ENCODE peak calls at places on chromosomes 4 and X, in six cellular contexts. One of them, this sample, is unnamed.

GRCh38 chr4:122412547-122412946 is 33.7 kb downstream of the ADAD1 start:
- DNase-seq in stomach: no peak
- DNase-seq in SK-N-SH: no peak
- DNase-seq in Panc1: no peak
- DNase-seq in transverse colon: no peak
- DNase-seq in spleen: no peak
- DNase-seq in this sample: no peak

GRCh38 chr4:13872145-13872544 is 244.6 kb upstream of the BOD1L1 start:
- DNase-seq in stomach: no peak
- DNase-seq in SK-N-SH: no peak
- DNase-seq in Panc1: no peak
- DNase-seq in transverse colon: no peak
- DNase-seq in spleen: no peak
- DNase-seq in this sample: no peak

GRCh38 chr4:77820836-77821561 is 1.8 kb upstream of the CNOT6L start:
- DNase-seq in stomach: no peak
- DNase-seq in SK-N-SH: peak
- DNase-seq in Panc1: no peak
- DNase-seq in transverse colon: no peak
- DNase-seq in spleen: no peak
- DNase-seq in this sample: no peak

GRCh38 chr4:48739560-48740019 is 40.5 kb downstream of the FRYL start:
- DNase-seq in stomach: no peak
- DNase-seq in SK-N-SH: no peak
- DNase-seq in Panc1: no peak
- DNase-seq in transverse colon: no peak
- DNase-seq in spleen: no peak
- DNase-seq in this sample: no peak

GRCh38 chr4:102546635-102547034 is 45.5 kb downstream of the NFKB1 start:
- DNase-seq in stomach: no peak
- DNase-seq in SK-N-SH: no peak
- DNase-seq in Panc1: no peak
- DNase-seq in transverse colon: no peak
- DNase-seq in spleen: no peak
- DNase-seq in this sample: no peak

GRCh38 chrX:151765026-151765425 is 30.5 kb downstream of the CNGA2 start:
- DNase-seq in stomach: no peak
- DNase-seq in SK-N-SH: no peak
- DNase-seq in Panc1: no peak
- DNase-seq in transverse colon: no peak
- DNase-seq in spleen: no peak
- DNase-seq in this sample: no peak

GRCh38 chrX:63656871-63657580 is 128.0 kb downstream of the ARHGEF9 start:
- DNase-seq in stomach: no peak
- DNase-seq in SK-N-SH: no peak
- DNase-seq in Panc1: no peak
- DNase-seq in transverse colon: no peak
- DNase-seq in spleen: no peak
- DNase-seq in this sample: no peak

GRCh38 chr4:1010522-1011021 is 854 bp upstream of the FGFRL1 start:
- DNase-seq in stomach: peak
- DNase-seq in SK-N-SH: no peak
- DNase-seq in Panc1: no peak
- DNase-seq in transverse colon: peak
- DNase-seq in spleen: peak
- DNase-seq in this sample: peak

GRCh38 chr4:100311181-100311580 is 120.9 kb upstream of the DDIT4L start:
- DNase-seq in stomach: no peak
- DNase-seq in SK-N-SH: no peak
- DNase-seq in Panc1: no peak
- DNase-seq in transverse colon: no peak
- DNase-seq in spleen: no peak
- DNase-seq in this sample: no peak

GRCh38 chr4:19455196-19455595 is 796.5 kb upstream of the SLIT2 start:
- DNase-seq in stomach: no peak
- DNase-seq in SK-N-SH: no peak
- DNase-seq in Panc1: no peak
- DNase-seq in transverse colon: no peak
- DNase-seq in spleen: no peak
- DNase-seq in this sample: no peak

GRCh38 chr4:44145868-44146267 is 302.7 kb downstream of the KCTD8 start:
- DNase-seq in stomach: no peak
- DNase-seq in SK-N-SH: no peak
- DNase-seq in Panc1: no peak
- DNase-seq in transverse colon: no peak
- DNase-seq in spleen: no peak
- DNase-seq in this sample: no peak

GRCh38 chr4:150739591-150739990 is 157.6 kb downstream of the MAB21L2 start:
- DNase-seq in stomach: no peak
- DNase-seq in SK-N-SH: no peak
- DNase-seq in Panc1: no peak
- DNase-seq in transverse colon: no peak
- DNase-seq in spleen: no peak
- DNase-seq in this sample: no peak

GRCh38 chr4:102627831-102628523 is 126.8 kb downstream of the NFKB1 start:
- DNase-seq in stomach: no peak
- DNase-seq in SK-N-SH: no peak
- DNase-seq in Panc1: no peak
- DNase-seq in transverse colon: no peak
- DNase-seq in spleen: no peak
- DNase-seq in this sample: no peak

GRCh38 chr4:184386271-184386781 is 88.0 kb downstream of the IRF2 start:
- DNase-seq in stomach: peak
- DNase-seq in SK-N-SH: no peak
- DNase-seq in Panc1: no peak
- DNase-seq in transverse colon: peak
- DNase-seq in spleen: no peak
- DNase-seq in this sample: no peak

GRCh38 chr4:61500883-61501282 is 300.8 kb downstream of the ADGRL3 start:
- DNase-seq in stomach: no peak
- DNase-seq in SK-N-SH: no peak
- DNase-seq in Panc1: no peak
- DNase-seq in transverse colon: no peak
- DNase-seq in spleen: no peak
- DNase-seq in this sample: no peak

GRCh38 chr4:89249313-89249712 is 58.3 kb downstream of the GPRIN3 start:
- DNase-seq in stomach: no peak
- DNase-seq in SK-N-SH: no peak
- DNase-seq in Panc1: no peak
- DNase-seq in transverse colon: no peak
- DNase-seq in spleen: no peak
- DNase-seq in this sample: no peak

GRCh38 chrX:22147214-22147613 is 115.1 kb downstream of the PHEX start:
- DNase-seq in stomach: no peak
- DNase-seq in SK-N-SH: no peak
- DNase-seq in Panc1: no peak
- DNase-seq in transverse colon: no peak
- DNase-seq in spleen: no peak
- DNase-seq in this sample: no peak

GRCh38 chr4:147683172-147683571 is 791 bp downstream of the PRMT9 start:
- DNase-seq in stomach: no peak
- DNase-seq in SK-N-SH: peak
- DNase-seq in Panc1: no peak
- DNase-seq in transverse colon: peak
- DNase-seq in spleen: no peak
- DNase-seq in this sample: peak

GRCh38 chr4:186704059-186704458 is 19.6 kb downstream of the FAT1 start:
- DNase-seq in stomach: no peak
- DNase-seq in SK-N-SH: no peak
- DNase-seq in Panc1: no peak
- DNase-seq in transverse colon: no peak
- DNase-seq in spleen: no peak
- DNase-seq in this sample: no peak

GRCh38 chrX:109389917-109390316 is 92.0 kb downstream of the GUCY2F start:
- DNase-seq in stomach: no peak
- DNase-seq in SK-N-SH: no peak
- DNase-seq in Panc1: no peak
- DNase-seq in transverse colon: no peak
- DNase-seq in spleen: no peak
- DNase-seq in this sample: no peak

GRCh38 chr4:174600391-174600790 is 78.1 kb upstream of the HPGD start:
- DNase-seq in stomach: no peak
- DNase-seq in SK-N-SH: no peak
- DNase-seq in Panc1: no peak
- DNase-seq in transverse colon: no peak
- DNase-seq in spleen: no peak
- DNase-seq in this sample: no peak

GRCh38 chr4:5127556-5127955 is 76.3 kb downstream of the STK32B start:
- DNase-seq in stomach: no peak
- DNase-seq in SK-N-SH: no peak
- DNase-seq in Panc1: no peak
- DNase-seq in transverse colon: no peak
- DNase-seq in spleen: no peak
- DNase-seq in this sample: no peak

GRCh38 chrX:10922158-10922557 is 189.0 kb upstream of the HCCS start:
- DNase-seq in stomach: no peak
- DNase-seq in SK-N-SH: no peak
- DNase-seq in Panc1: no peak
- DNase-seq in transverse colon: no peak
- DNase-seq in spleen: no peak
- DNase-seq in this sample: no peak

GRCh38 chrX:123731987-123732678 is 719 bp downstream of the THOC2 start:
- DNase-seq in stomach: no peak
- DNase-seq in SK-N-SH: peak
- DNase-seq in Panc1: no peak
- DNase-seq in transverse colon: peak
- DNase-seq in spleen: peak
- DNase-seq in this sample: no peak

GRCh38 chrX:123736333-123736921 is 3.6 kb upstream of the THOC2 start:
- DNase-seq in stomach: no peak
- DNase-seq in SK-N-SH: peak
- DNase-seq in Panc1: no peak
- DNase-seq in transverse colon: no peak
- DNase-seq in spleen: no peak
- DNase-seq in this sample: no peak

GRCh38 chrX:123731258-123731986 is 1.4 kb downstream of the THOC2 start:
- DNase-seq in stomach: no peak
- DNase-seq in SK-N-SH: peak
- DNase-seq in Panc1: no peak
- DNase-seq in transverse colon: no peak
- DNase-seq in spleen: no peak
- DNase-seq in this sample: no peak

GRCh38 chrX:123728554-123728953 is 4.3 kb downstream of the THOC2 start:
- DNase-seq in stomach: no peak
- DNase-seq in SK-N-SH: no peak
- DNase-seq in Panc1: no peak
- DNase-seq in transverse colon: no peak
- DNase-seq in spleen: no peak
- DNase-seq in this sample: no peak

GRCh38 chrX:123732679-123733363 is at the start of gene THOC2:
- DNase-seq in stomach: peak
- DNase-seq in SK-N-SH: peak
- DNase-seq in Panc1: peak
- DNase-seq in transverse colon: peak
- DNase-seq in spleen: peak
- DNase-seq in this sample: peak
- TF ChIP-seq POLR2AphosphoS5 in stomach: peak
- TF ChIP-seq POLR2AphosphoS5 in SK-N-SH: peak
- TF ChIP-seq POLR2AphosphoS5 in Panc1: peak
- TF ChIP-seq POLR2AphosphoS5 in transverse colon: peak
- TF ChIP-seq POLR2AphosphoS5 in spleen: peak
- TF ChIP-seq POLR2AphosphoS5 in this sample: peak

GRCh38 chr4:76624271-76624681 is 189.2 kb downstream of the SHROOM3 start:
- DNase-seq in stomach: no peak
- DNase-seq in SK-N-SH: no peak
- DNase-seq in Panc1: no peak
- DNase-seq in transverse colon: no peak
- DNase-seq in spleen: no peak
- DNase-seq in this sample: peak
- TF ChIP-seq POLR2AphosphoS5 in stomach: peak
- TF ChIP-seq POLR2AphosphoS5 in SK-N-SH: no peak
- TF ChIP-seq POLR2AphosphoS5 in Panc1: no peak
- TF ChIP-seq POLR2AphosphoS5 in transverse colon: peak
- TF ChIP-seq POLR2AphosphoS5 in spleen: no peak
- TF ChIP-seq POLR2AphosphoS5 in this sample: no peak

GRCh38 chrX:154762529-154763296 is at the start of gene DKC1:
- DNase-seq in stomach: peak
- DNase-seq in SK-N-SH: peak
- DNase-seq in Panc1: peak
- DNase-seq in transverse colon: peak
- DNase-seq in spleen: peak
- DNase-seq in this sample: peak
- TF ChIP-seq POLR2AphosphoS5 in stomach: peak
- TF ChIP-seq POLR2AphosphoS5 in SK-N-SH: peak
- TF ChIP-seq POLR2AphosphoS5 in Panc1: peak
- TF ChIP-seq POLR2AphosphoS5 in transverse colon: peak
- TF ChIP-seq POLR2AphosphoS5 in spleen: peak
- TF ChIP-seq POLR2AphosphoS5 in this sample: peak

DNA sequence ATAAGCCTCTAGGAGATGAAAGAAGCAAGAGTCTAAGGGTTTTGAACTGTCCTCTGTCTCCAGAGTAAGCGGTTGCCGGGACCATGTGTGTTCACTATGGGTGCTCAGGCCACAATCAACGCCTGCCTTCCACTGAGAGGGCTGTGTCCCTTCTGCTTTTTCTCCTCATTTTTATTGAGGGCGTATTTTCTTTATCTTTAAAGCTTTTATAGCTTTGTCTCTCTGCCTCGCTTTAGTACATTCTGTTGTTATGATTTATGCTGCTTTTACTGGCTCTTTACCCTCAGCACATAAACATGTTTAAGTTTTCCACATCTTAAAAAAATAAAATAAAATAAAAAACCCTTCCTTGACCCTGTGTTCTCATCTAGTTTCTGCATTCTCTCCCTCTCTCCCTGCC is 42.4 kb upstream of the ATP6AP2 start:
- DNase-seq in stomach: no peak
- DNase-seq in SK-N-SH: no peak
- DNase-seq in Panc1: no peak
- DNase-seq in transverse colon: no peak
- DNase-seq in spleen: no peak
- DNase-seq in this sample: no peak
- TF ChIP-seq POLR2AphosphoS5 in stomach: no peak
- TF ChIP-seq POLR2AphosphoS5 in SK-N-SH: no peak
- TF ChIP-seq POLR2AphosphoS5 in Panc1: no peak
- TF ChIP-seq POLR2AphosphoS5 in transverse colon: no peak
- TF ChIP-seq POLR2AphosphoS5 in spleen: no peak
- TF ChIP-seq POLR2AphosphoS5 in this sample: no peak

GRCh38 chr4:6974138-6974848 is 64.7 kb downstream of the TBC1D14 start:
- DNase-seq in stomach: peak
- DNase-seq in SK-N-SH: peak
- DNase-seq in Panc1: peak
- DNase-seq in transverse colon: peak
- DNase-seq in spleen: peak
- DNase-seq in this sample: peak
- TF ChIP-seq POLR2AphosphoS5 in stomach: peak
- TF ChIP-seq POLR2AphosphoS5 in SK-N-SH: no peak
- TF ChIP-seq POLR2AphosphoS5 in Panc1: no peak
- TF ChIP-seq POLR2AphosphoS5 in transverse colon: peak
- TF ChIP-seq POLR2AphosphoS5 in spleen: no peak
- TF ChIP-seq POLR2AphosphoS5 in this sample: peak

This sample was measured in sigmoid colon.